ENCODE peak calls at places on chromosome 5, in four cellular contexts. Z is omental fat pad, N is cardiac muscle cell, S is brain microvascular endothelial cell. U is an unnamed sample.

GRCh38 chr5:178232124-178232919 is at the start of gene PHYKPL:
- DNase-seq in Z (no peak), N (peak), S (peak), U (peak)

GRCh38 chr5:67350185-67350584 is 153.6 kb upstream of the CD180 start:
- DNase-seq in Z (no peak), N (no peak), S (no peak), U (no peak)

GRCh38 chr5:53333160-53333559 is 147.3 kb upstream of the FST start:
- DNase-seq in Z (no peak), N (peak), S (no peak), U (no peak)

GRCh38 chr5:156753846-156754245 is 96.2 kb upstream of the PPP1R2B start:
- DNase-seq in Z (no peak), N (no peak), S (no peak), U (no peak)

GRCh38 chr5:151906246-151906645 is 18.4 kb downstream of the GLRA1 start:
- DNase-seq in Z (no peak), N (peak), S (no peak), U (no peak)

GRCh38 chr5:13664377-13664776 is 280.1 kb downstream of the DNAH5 start:
- DNase-seq in Z (no peak), N (peak), S (peak), U (no peak)

GRCh38 chr5:122978068-122978467 is 58.5 kb downstream of the PPIC start:
- DNase-seq in Z (no peak), N (no peak), S (no peak), U (no peak)

GRCh38 chr5:36651775-36652685 is 45.6 kb downstream of the SLC1A3 start:
- DNase-seq in Z (no peak), N (no peak), S (no peak), U (no peak)

GRCh38 chr5:73188764-73189521 is 15.9 kb downstream of the TMEM174 start:
- DNase-seq in Z (no peak), N (no peak), S (no peak), U (no peak)

GRCh38 chr5:3373391-3373790 is 222.2 kb upstream of the IRX1 start:
- DNase-seq in Z (no peak), N (no peak), S (no peak), U (no peak)

GRCh38 chr5:96609369-96609768 is 52.8 kb upstream of the CAST start:
- DNase-seq in Z (no peak), N (no peak), S (no peak), U (no peak)

GRCh38 chr5:139912804-139913203 is 117.2 kb downstream of the PSD2 start:
- DNase-seq in Z (no peak), N (no peak), S (no peak), U (no peak)

GRCh38 chr5:4058899-4059298 is 463.3 kb downstream of the IRX1 start:
- DNase-seq in Z (no peak), N (no peak), S (no peak), U (no peak)

GRCh38 chr5:148063861-148064260 is at the start of gene SPINK5:
- DNase-seq in Z (no peak), N (no peak), S (no peak), U (no peak)

GRCh38 chr5:14108170-14108996 is 34.8 kb upstream of the TRIO start:
- DNase-seq in Z (peak), N (peak), S (peak), U (peak)

GRCh38 chr5:80376557-80376956 is 31.3 kb upstream of the ZFYVE16 start:
- DNase-seq in Z (no peak), N (no peak), S (no peak), U (no peak)

GRCh38 chr5:125815-126214 is 33.8 kb downstream of the PLEKHG4B start:
- DNase-seq in Z (no peak), N (no peak), S (no peak), U (no peak)

GRCh38 chr5:141121985-141122384 is 367 bp downstream of the PCDHB4 start:
- DNase-seq in Z (no peak), N (no peak), S (no peak), U (no peak)

GRCh38 chr5:138339086-138339456 is 1.0 kb downstream of the FAM53C start:
- DNase-seq in Z (no peak), N (peak), S (no peak), U (no peak)

GRCh38 chr5:138339464-138339863 is 1.4 kb downstream of the FAM53C start:
- DNase-seq in Z (no peak), N (no peak), S (no peak), U (no peak)

GRCh38 chr5:138338411-138339085 is 482 bp downstream of the FAM53C start:
- DNase-seq in Z (no peak), N (no peak), S (no peak), U (peak)

GRCh38 chr5:138336952-138337684 is 948 bp upstream of the FAM53C start:
- DNase-seq in Z (peak), N (peak), S (peak), U (peak)

GRCh38 chr5:138337685-138338410 is at the start of gene FAM53C:
- DNase-seq in Z (peak), N (peak), S (peak), U (peak)
- TF ChIP-seq CTCF in Z (no peak), N (peak), S (peak), U (no peak)

GRCh38 chr5:171750316-171750788 is 35.3 kb upstream of the SMIM23 start:
- DNase-seq in Z (no peak), N (peak), S (peak), U (no peak)
- TF ChIP-seq CTCF in Z (no peak), N (no peak), S (peak), U (no peak)

DNA sequence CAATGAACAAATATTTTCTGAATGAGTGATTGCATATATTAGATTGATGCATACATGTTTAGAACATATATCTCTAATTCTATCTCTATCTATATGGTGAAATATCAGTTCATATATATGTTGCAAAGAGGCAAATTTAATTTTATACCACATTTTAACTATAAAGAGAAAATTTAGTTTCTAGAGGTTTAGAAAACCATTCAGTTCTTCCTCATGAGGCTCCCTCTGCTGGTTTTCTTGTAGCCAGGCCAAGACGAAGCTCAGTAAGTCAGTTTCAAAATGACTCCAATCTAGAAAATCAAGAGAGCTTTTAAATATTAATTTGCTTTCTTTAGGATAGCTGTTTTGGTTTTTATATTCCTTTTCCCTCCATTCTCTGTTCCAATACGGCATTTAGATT is 312.1 kb downstream of the TMEM232 start:
- DNase-seq in Z (no peak), N (peak), S (peak), U (no peak)
- TF ChIP-seq CTCF in Z (no peak), N (peak), S (peak), U (no peak)

GRCh38 chr5:160792732-160793454 is 59.1 kb downstream of the ATP10B start:
- DNase-seq in Z (no peak), N (no peak), S (no peak), U (no peak)

GRCh38 chr5:160792281-160792680 is 59.7 kb downstream of the ATP10B start:
- DNase-seq in Z (no peak), N (no peak), S (no peak), U (no peak)

GRCh38 chr5:160789219-160789820 is 62.7 kb downstream of the ATP10B start:
- DNase-seq in Z (no peak), N (no peak), S (no peak), U (no peak)

DNA sequence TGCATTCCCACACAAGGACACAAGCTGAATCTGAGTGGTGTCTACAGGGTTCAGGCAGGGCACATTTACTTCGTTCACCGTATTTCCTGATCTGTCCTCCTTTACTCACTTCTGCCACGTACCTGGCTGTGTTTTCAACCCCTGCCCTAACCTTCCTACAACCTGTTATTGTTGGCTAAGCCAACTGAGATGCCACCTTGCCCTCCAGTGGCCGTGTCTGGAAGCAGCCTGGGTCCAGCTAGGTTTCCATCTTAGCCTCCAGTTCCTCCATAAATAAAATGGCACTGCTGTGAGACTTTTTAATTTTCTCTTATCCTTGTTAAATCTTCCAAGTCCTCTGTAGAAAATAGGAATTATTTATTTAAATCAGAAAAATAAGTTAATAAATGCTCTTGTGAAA is 64.8 kb downstream of the ATP10B start:
- DNase-seq in Z (no peak), N (no peak), S (no peak), U (no peak)
- TF ChIP-seq CTCF in Z (no peak), N (no peak), S (no peak), U (no peak)

GRCh38 chr5:168962323-168962722 is 338.6 kb downstream of the SLIT3 start:
- DNase-seq in Z (no peak), N (no peak), S (no peak), U (no peak)
- TF ChIP-seq CTCF in Z (no peak), N (no peak), S (no peak), U (no peak)

GRCh38 chr5:126004636-126005035 is 418.6 kb upstream of the GRAMD2B start:
- DNase-seq in Z (no peak), N (no peak), S (no peak), U (no peak)

GRCh38 chr5:126003309-126003708 is 419.9 kb upstream of the GRAMD2B start:
- DNase-seq in Z (no peak), N (peak), S (peak), U (no peak)

GRCh38 chr5:126002222-126002897 is 420.8 kb upstream of the GRAMD2B start:
- DNase-seq in Z (no peak), N (peak), S (peak), U (no peak)

DNA sequence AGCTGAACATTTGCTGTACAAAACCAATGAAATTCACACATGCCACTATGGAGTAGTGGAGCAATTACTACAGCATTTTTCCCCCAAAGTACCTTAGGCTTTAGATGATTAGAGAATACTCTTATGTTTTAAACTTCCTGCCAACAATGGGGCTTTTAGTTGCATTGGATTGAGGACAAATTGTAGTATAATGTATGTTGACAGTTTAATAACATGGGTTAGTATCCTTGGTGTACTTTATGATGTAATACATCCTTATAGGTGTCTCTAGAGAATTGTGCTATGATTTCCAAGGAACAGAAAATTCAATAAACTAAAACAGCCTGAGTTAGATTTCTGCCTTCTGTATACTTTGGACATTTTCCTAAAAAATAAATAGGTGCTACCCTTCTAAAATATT is 422.7 kb upstream of the GRAMD2B start:
- DNase-seq in Z (no peak), N (no peak), S (no peak), U (no peak)
- TF ChIP-seq CTCF in Z (no peak), N (no peak), S (no peak), U (no peak)

GRCh38 chr5:150001660-150002493 is 1.3 kb downstream of the HMGXB3 start:
- DNase-seq in Z (no peak), N (peak), S (peak), U (no peak)

GRCh38 chr5:150000990-150001659 is 586 bp downstream of the HMGXB3 start:
- DNase-seq in Z (no peak), N (peak), S (no peak), U (peak)

GRCh38 chr5:149999359-149999758 is 1.1 kb downstream of the TIGD6 start:
- DNase-seq in Z (no peak), N (no peak), S (no peak), U (no peak)

GRCh38 chr5:149999866-150000260 is 591 bp downstream of the TIGD6 start:
- DNase-seq in Z (no peak), N (no peak), S (no peak), U (no peak)

GRCh38 chr5:150000261-150000989 is at the start of the genes HMGXB3 and TIGD6:
- DNase-seq in Z (peak), N (peak), S (peak), U (peak)
- TF ChIP-seq CTCF in Z (no peak), N (no peak), S (no peak), U (no peak)

DNA sequence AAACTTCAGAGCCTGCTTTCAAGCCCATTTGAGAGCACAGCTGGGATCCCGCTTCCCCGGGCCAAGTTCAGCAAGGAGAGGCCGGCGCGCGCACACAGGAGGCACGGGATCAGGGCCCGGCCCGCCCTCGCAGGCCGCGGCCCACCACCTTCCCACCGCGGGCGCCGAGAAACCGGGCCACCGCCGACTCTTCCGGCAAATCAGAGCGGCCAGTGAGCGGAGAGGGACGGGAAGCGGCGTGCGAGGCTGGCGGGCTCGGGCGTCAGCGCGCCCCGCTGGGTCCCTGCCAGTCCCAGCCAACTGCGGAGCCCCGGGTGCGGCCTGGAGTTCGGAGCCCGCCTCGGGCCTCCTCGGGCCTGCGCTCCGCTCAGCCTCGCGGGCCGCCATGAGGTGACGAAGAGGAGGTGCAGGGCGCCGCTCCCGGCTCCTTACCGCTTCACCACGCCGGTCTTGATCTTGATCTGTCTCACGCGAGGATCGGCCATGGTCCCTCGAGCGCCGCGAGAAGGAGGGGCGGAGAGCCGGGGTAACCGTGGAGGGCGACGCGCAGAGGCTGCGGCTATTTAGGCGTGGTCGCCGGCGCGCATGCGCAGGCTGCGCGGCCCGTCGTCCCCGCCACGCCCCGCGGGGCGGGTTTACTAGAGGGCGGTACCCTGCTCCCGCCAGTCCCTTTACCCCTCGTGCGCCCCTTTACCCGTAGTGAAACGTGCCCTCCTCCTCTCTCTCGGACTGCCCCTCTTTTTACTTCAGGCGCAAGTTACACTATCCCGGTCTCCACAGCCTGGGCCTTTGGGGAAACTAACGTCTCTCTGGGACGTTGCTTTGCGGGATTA is at the start of gene TBCA:
- DNase-seq in Z (peak), N (peak), S (peak), U (peak)
- TF ChIP-seq CTCF in Z (no peak), N (peak), S (peak), U (peak)